ENCODE peak calls at places on chromosomes 13 and 19, in six cellular contexts. O is H1, N is GM12878, A is HCT116, B is SK-N-SH, C is K562. W is an unnamed sample.

GRCh38 chr19:30070198-30070969 is 128.3 kb downstream of the URI1 start:
- DNase-seq in N (no peak), B (no peak), A (no peak), O (no peak), C (no peak), W (no peak)

GRCh38 chr13:93388701-93389100 is 162.1 kb downstream of the GPC6 start:
- DNase-seq in C (no peak), B (no peak), N (no peak), O (no peak), A (no peak), W (no peak)

GRCh38 chr13:25149670-25150069 is 22.4 kb downstream of the AMER2 start:
- DNase-seq in B (no peak), C (no peak), N (no peak), O (no peak), A (no peak), W (no peak)

GRCh38 chr13:66171821-66172220 is 1058.3 kb downstream of the PCDH9 start:
- DNase-seq in B (peak), O (no peak), N (no peak), C (no peak), A (no peak), W (no peak)

GRCh38 chr13:87669379-87669978 is 1.7 kb upstream of the SLITRK5 start:
- DNase-seq in A (no peak), C (peak), O (no peak), B (peak), N (no peak), W (peak)

GRCh38 chr19:8695911-8696310 is 2.7 kb downstream of the ACTL9 start:
- DNase-seq in C (no peak), A (no peak), N (no peak), O (no peak), B (no peak), W (no peak)

GRCh38 chr19:18473003-18473705 is 35.2 kb upstream of the ISYNA1 start:
- DNase-seq in O (no peak), A (no peak), B (no peak), N (no peak), C (no peak), W (no peak)

GRCh38 chr19:14661372-14661924 is 13.2 kb downstream of the ADGRE3 start:
- DNase-seq in A (no peak), O (no peak), C (no peak), N (no peak), B (no peak), W (no peak)

GRCh38 chr19:55247621-55248099 is 11.2 kb downstream of the PPP6R1 start:
- DNase-seq in O (no peak), A (no peak), B (peak), N (no peak), C (no peak), W (peak)

GRCh38 chr19:54023191-54023590 is 31.8 kb downstream of the CACNG6 start:
- DNase-seq in B (no peak), O (no peak), C (no peak), N (no peak), A (no peak), W (no peak)

GRCh38 chr13:40611635-40612422 is 54.6 kb downstream of the FOXO1 start:
- DNase-seq in B (no peak), A (no peak), C (no peak), N (no peak), O (no peak), W (no peak)

GRCh38 chr19:45275370-45275971 is 24.4 kb downstream of the MARK4 start:
- DNase-seq in O (no peak), N (no peak), C (no peak), B (peak), A (no peak), W (no peak)

GRCh38 chr19:13034636-13035035 is 39.4 kb downstream of the NFIX start:
- DNase-seq in C (no peak), N (no peak), B (no peak), O (no peak), A (no peak), W (no peak)

GRCh38 chr19:21704320-21704719 is 63.1 kb downstream of the ZNF100 start:
- DNase-seq in N (no peak), A (no peak), O (peak), B (no peak), C (no peak), W (no peak)

GRCh38 chr13:98496966-98497365 is 79.9 kb downstream of the STK24 start:
- DNase-seq in C (no peak), B (no peak), N (no peak), O (no peak), A (no peak), W (no peak)

GRCh38 chr19:51531349-51532315 is at the start of gene SIGLEC6:
- DNase-seq in C (no peak), O (no peak), B (no peak), N (peak), A (no peak), W (no peak)

GRCh38 chr13:22893149-22893548 is 287.6 kb upstream of the SGCG start:
- DNase-seq in O (no peak), N (no peak), C (no peak), B (no peak), A (no peak), W (no peak)

GRCh38 chr13:107124129-107124718 is 556.3 kb upstream of the ARGLU1 start:
- DNase-seq in B (peak), A (no peak), N (no peak), C (peak), O (no peak), W (no peak)

GRCh38 chr19:15246198-15246481 is 13.9 kb upstream of the EPHX3 start:
- DNase-seq in A (no peak), C (no peak), N (no peak), B (no peak), O (no peak), W (no peak)

GRCh38 chr13:48334534-48335127 is 31.1 kb downstream of the RB1 start:
- DNase-seq in B (peak), C (no peak), N (peak), O (no peak), A (peak), W (no peak)

DNA sequence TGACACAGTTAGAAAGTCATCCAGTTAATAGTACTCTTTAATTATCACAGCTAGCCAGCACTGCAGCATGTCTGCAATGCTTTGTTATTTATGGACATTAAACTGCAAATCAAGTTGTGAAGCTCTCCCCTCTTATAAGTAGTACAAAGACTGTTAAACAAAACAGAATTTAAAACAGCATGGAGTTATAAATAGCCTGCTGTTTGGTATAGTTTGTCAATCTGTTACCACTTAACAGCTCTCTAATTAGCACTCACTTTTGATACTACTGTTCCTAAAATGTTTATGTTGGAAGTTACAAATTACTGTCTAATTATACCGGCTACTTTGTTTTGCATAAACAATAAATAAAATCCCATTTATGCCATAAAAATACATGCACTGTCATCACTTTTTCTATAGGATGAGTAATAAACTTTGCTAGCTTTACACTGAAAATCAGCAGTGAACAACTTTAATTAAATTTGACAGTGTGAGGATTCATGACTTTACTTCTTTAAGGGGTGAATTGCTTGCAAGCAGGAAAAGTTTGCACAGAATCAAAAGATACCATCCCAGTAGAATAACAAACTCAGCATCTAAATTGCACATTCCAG is 853.0 kb downstream of the UQCRFS1 start:
- DNase-seq in N (no peak), C (no peak), B (no peak), O (no peak), A (no peak), W (no peak)
- TF ChIP-seq JUND in N (no peak), C (no peak), B (no peak), O (no peak), A (no peak), W (no peak)

GRCh38 chr19:34667349-34668076 is 9.4 kb downstream of the SCGB2B2 start:
- DNase-seq in A (no peak), C (peak), N (no peak), B (no peak), O (no peak), W (peak)
- TF ChIP-seq JUND in A (no peak), C (no peak), N (no peak), B (no peak), O (no peak), W (no peak)

GRCh38 chr13:60583196-60583908 is 186.3 kb downstream of the TDRD3 start:
- DNase-seq in O (no peak), N (no peak), C (no peak), B (no peak), A (no peak), W (no peak)

GRCh38 chr13:60574706-60575105 is 177.7 kb downstream of the TDRD3 start:
- DNase-seq in O (no peak), N (no peak), B (no peak), C (no peak), A (no peak), W (no peak)

GRCh38 chr13:60572855-60573254 is 175.8 kb downstream of the TDRD3 start:
- DNase-seq in N (no peak), A (no peak), O (no peak), C (no peak), B (no peak), W (no peak)

GRCh38 chr13:60572003-60572792 is 175.2 kb downstream of the TDRD3 start:
- DNase-seq in N (no peak), A (no peak), C (no peak), B (no peak), O (no peak), W (no peak)

GRCh38 chr13:60577761-60578160 is 180.7 kb downstream of the TDRD3 start:
- DNase-seq in C (no peak), N (no peak), A (no peak), B (no peak), O (no peak), W (no peak)
- TF ChIP-seq JUND in C (no peak), N (no peak), A (no peak), B (no peak), O (no peak), W (no peak)

DNA sequence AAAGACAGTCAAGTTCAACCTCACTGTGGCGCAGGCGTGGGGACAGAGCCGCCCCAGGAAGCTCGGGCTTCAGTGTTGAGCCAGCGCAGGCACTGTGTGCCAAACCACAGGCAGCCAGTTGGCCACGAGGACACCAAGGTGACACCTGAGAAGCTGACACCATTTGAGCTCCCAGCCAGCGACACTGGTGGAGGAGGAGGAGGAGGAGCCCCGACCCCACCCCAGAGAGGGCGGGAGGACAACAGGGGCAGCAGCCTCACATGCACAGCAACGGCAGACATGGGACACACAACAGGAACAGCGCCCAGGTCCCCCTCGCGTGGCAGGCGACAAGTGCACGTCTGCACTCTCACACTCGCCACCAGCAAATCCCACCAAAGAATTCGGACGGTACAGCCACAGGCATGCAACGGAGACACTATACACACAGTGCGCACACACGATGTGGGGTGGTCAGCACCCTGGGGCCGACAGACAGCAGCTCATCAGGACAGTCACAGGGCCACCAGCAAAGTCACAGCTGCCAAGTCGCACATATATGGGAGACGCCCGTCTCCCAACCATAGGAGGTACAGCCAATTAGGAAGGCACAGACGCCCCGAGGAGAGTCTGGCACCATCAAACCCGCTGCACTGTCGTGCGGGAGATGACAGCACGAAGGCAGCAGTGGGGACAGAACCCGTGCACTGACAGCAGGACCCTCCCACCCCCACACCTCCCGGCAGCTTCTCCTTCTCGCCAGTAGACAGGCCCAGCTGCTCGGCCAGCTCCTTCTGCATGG is 3.4 kb downstream of the EIF3G start:
- DNase-seq in B (no peak), O (no peak), C (no peak), N (no peak), A (no peak), W (no peak)
- TF ChIP-seq JUND in B (no peak), O (no peak), C (no peak), N (no peak), A (no peak), W (no peak)

DNA sequence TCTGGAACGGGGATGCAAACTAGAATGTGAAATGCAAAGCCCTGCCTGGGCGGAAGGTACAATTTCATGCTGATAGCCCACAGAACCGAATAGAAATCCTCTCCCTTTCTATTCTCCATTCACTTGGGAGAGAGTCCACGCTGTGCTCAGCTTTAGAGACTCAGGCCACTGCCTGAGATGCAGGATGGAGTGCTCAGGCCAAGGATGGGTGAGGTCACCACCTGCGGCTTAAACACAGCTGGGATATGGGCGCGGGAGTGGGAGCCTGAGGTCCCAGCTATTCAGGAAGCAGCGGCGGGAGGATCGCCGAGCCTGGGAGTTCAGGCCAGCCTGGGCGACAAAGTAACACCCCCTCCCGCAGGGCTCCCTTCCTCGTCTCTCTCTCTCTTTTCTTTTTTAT is 446 bp upstream of the ZNF83 start:
- DNase-seq in A (no peak), N (no peak), B (peak), O (no peak), C (peak), W (peak)
- TF ChIP-seq JUND in A (no peak), N (no peak), B (no peak), O (no peak), C (no peak), W (no peak)

DNA sequence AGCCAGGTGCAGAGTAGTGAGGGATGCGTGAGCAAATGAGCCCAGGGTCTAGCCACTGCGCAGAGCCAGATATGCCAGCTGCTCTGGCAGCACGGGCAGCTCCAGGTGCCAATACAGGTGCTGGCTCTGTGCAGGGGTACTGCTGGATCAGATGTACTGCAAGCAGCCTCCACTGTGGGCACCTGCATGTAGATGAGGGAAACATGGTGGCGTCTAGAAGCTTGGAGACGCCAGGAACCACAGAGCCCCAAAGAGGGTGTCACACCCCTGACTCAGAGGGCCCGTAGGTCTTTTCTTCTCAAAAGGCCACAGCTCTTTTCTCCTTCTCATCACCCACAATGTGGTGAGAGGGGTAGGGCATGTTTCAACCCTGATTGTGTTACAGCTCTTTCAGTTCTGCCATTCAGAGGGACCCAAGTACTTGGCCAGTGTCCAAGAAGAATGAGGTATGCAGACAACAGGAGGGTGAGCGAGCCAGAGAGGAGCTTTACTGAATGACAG is 244.4 kb upstream of the SLITRK1 start:
- DNase-seq in A (no peak), B (no peak), N (peak), O (no peak), C (no peak), W (no peak)
- TF ChIP-seq JUND in A (no peak), B (no peak), N (no peak), O (no peak), C (no peak), W (no peak)

W was measured in T47D.